ENCODE peak calls at places on chromosomes 16 and 17, in six cellular contexts. G is OCI-LY7, K is AG10803, F is heart right ventricle, Q is fibroblast of lung, Y is AG04450. I is an unnamed sample.
A peak's percentile ranks its signal among the peaks of the same experiment; 100 is the strongest.

GRCh38 chr17:68457168-68457538 is at the start of gene WIPI1:
- DNase-seq in G (peak; percentile 80), Y (no peak), Q (no peak), F (peak; percentile 57), K (no peak), I (no peak)

GRCh38 chr17:19263621-19264010 is 26.4 kb downstream of the EPN2 start:
- DNase-seq in Q (peak; percentile 59), K (peak; percentile 72), Y (no peak), F (no peak), G (no peak), I (peak; percentile 21)

GRCh38 chr17:42687707-42688275 is 5.5 kb downstream of the CNTNAP1 start:
- DNase-seq in Q (no peak), Y (no peak), F (no peak), K (no peak), G (no peak), I (no peak)

GRCh38 chr17:60901222-60901621 is 223.6 kb downstream of the BCAS3 start:
- DNase-seq in K (no peak), Y (no peak), F (no peak), G (no peak), Q (peak; percentile 56), I (peak; percentile 25)

GRCh38 chr16:48413291-48413690 is 28.1 kb upstream of the SIAH1 start:
- DNase-seq in Y (no peak), G (no peak), Q (no peak), F (no peak), K (no peak), I (no peak)

GRCh38 chr17:39304188-39304587 is 78.4 kb upstream of the STAC2 start:
- DNase-seq in Q (no peak), Y (no peak), F (no peak), K (no peak), G (no peak), I (no peak)

GRCh38 chr16:4450921-4451619 is 23.4 kb downstream of the NMRAL1 start:
- DNase-seq in K (peak; percentile 44), G (no peak), F (no peak), Y (no peak), Q (no peak), I (no peak)

GRCh38 chr17:76726766-76727718 is at the start of gene METTL23:
- DNase-seq in K (peak; percentile 75), F (peak; percentile 90), Y (no peak), Q (peak; percentile 77), G (peak; percentile 96), I (peak; percentile 80)

GRCh38 chr16:4158143-4159093 is 42.2 kb upstream of the ADCY9 start:
- DNase-seq in F (no peak), Q (no peak), G (no peak), Y (no peak), K (no peak), I (no peak)

GRCh38 chr17:80071116-80071980 is 30.0 kb upstream of the GAA start:
- DNase-seq in Y (no peak), Q (peak; percentile 56), F (peak; percentile 72), G (no peak), K (peak; percentile 66), I (peak; percentile 69)

GRCh38 chr17:43958953-43959352 is 5.2 kb upstream of the PYY start:
- DNase-seq in F (no peak), Y (no peak), Q (peak; percentile 44), G (no peak), K (no peak), I (no peak)

GRCh38 chr16:24737391-24737871 is 8.0 kb downstream of the TNRC6A start:
- DNase-seq in G (no peak), K (peak; percentile 58), F (no peak), Y (no peak), Q (peak; percentile 59), I (peak; percentile 59)

GRCh38 chr16:56935201-56935600 is 3.3 kb downstream of the HERPUD1 start:
- DNase-seq in F (no peak), Y (no peak), G (no peak), K (no peak), Q (no peak), I (no peak)
- H3K4me3 ChIP-seq in F (peak overlapping the region; percentile 93), Y (peak overlapping the region; percentile 98), G (peak overlapping the region; percentile 95), K (peak overlapping the region; percentile 98), Q (peak overlapping the region; percentile 96), I (peak overlapping the region; percentile 97)

GRCh38 chr16:89095401-89095974 is 1.8 kb downstream of the ACSF3 start:
- DNase-seq in G (peak; percentile 82), K (no peak), Q (no peak), Y (no peak), F (no peak), I (no peak)

GRCh38 chr16:89093602-89094251 is at the start of gene ACSF3:
- DNase-seq in F (peak; percentile 51), Y (no peak), Q (peak; percentile 56), K (peak; percentile 52), G (peak; percentile 84), I (peak; percentile 53)

GRCh38 chr16:89096042-89096717 is 2.5 kb downstream of the ACSF3 start:
- DNase-seq in Y (no peak), G (peak; percentile 38), K (no peak), Q (no peak), F (no peak), I (no peak)

GRCh38 chr16:89092013-89092412 is 1.6 kb upstream of the ACSF3 start:
- DNase-seq in F (no peak), Y (no peak), G (no peak), K (no peak), Q (no peak), I (no peak)

GRCh38 chr16:89094252-89094901 is 725 bp downstream of the ACSF3 start:
- DNase-seq in Y (no peak), K (no peak), F (no peak), Q (peak; percentile 9), G (peak; percentile 39), I (no peak)
- TF ChIP-seq CTCF in Y (no peak), K (no peak), F (no peak), Q (no peak), G (no peak), I (no peak)

GRCh38 chr17:57986841-57987581 is 1.0 kb downstream of the VEZF1 start:
- DNase-seq in Y (peak; percentile 66), Q (peak; percentile 72), F (peak; percentile 58), K (peak; percentile 66), G (no peak), I (peak; percentile 83)

GRCh38 chr17:57984936-57985674 is 2.9 kb downstream of the VEZF1 start:
- DNase-seq in Y (no peak), Q (no peak), K (peak; percentile 43), G (no peak), F (no peak), I (no peak)

GRCh38 chr17:57984226-57984890 is 3.7 kb downstream of the VEZF1 start:
- DNase-seq in K (peak; percentile 87), G (no peak), Q (no peak), Y (no peak), F (no peak), I (peak; percentile 35)

GRCh38 chr17:57987582-57988300 is at the start of gene VEZF1:
- DNase-seq in Q (peak; percentile 59), Y (no peak), G (peak; percentile 89), K (peak; percentile 69), F (peak; percentile 79), I (peak; percentile 59)

DNA sequence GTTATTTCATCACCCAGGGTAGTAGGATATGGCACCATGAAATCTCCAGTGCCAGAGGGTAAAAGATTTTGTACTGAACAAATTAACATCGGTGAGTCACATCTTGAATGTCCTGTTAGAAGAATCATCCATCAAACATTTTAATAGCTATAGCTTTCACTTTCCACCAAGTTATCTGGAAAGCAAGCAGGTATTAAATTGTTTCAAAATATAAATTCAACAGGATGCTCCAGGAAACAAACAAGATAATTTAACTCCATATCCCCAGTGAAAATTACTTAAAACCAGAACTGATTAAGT is 2.4 kb downstream of the VEZF1 start:
- DNase-seq in G (no peak), K (peak; percentile 58), Y (no peak), F (no peak), Q (peak; percentile 54), I (peak; percentile 36)
- H3K4me3 ChIP-seq in G (no peak overlapping the region), K (peak overlapping the region; percentile 72), Y (peak overlapping the region; percentile 41), F (peak overlapping the region; percentile 71), Q (peak overlapping the region; percentile 69), I (peak overlapping the region; percentile 20)

DNA sequence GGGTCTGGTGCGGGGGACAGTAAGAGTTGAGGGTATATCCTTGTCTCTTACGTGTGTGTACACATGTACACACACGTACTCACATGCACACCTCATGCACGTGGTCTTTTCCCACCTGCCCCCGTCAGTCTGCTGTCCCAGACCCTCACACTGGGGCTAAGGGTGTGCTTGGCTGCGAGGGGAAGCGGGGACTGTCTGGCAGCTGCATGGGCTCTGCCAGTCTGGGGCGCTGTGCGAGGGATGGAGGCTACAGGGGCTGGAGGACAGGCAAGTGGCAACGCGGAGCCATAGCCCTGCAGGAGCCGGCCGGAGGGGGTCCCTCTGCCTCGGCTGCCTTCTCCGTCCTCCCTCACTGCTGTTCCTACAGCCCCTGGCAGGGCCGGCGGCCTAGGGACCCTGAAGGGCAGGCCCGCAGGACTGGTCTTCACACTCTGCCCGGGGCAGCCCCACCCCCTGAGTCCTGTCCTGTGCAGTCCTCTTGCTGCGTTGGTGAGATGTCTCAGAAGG is 20.8 kb upstream of the SLC38A10 start:
- DNase-seq in K (no peak), G (no peak), Q (no peak), Y (no peak), F (no peak), I (no peak)
- TF ChIP-seq CTCF in K (no peak), G (no peak), Q (no peak), Y (no peak), F (no peak), I (no peak)

I was measured in fibroblast of pulmonary artery.